ENCODE peak calls at places on chromosome 20, in eight cellular contexts. X is ELF-1, Z is posterior vena cava, L is retinal pigment epithelial cell, M is MCF 10A, B is EL, V is pancreas, P is NCI-H748 treated with DMSO at 0.1 percent for 48 hours. J is an unnamed sample.

GRCh38 chr20:31547017-31547675 is 32.9 kb downstream of the HM13 start:
- DNase-seq in X (peak; percentile 93), Z (peak; percentile 95), L (peak; percentile 58), M (peak; percentile 87), B (peak; percentile 88), V (peak; percentile 85), P (peak; percentile 78), J (peak; percentile 63)

GRCh38 chr20:52804455-52804966 is 167.6 kb upstream of the TSHZ2 start:
- DNase-seq in X (no peak), Z (no peak), L (no peak), M (no peak), B (no peak), V (no peak), P (no peak), J (no peak)

GRCh38 chr20:32325706-32326506 is 32.2 kb upstream of the ASXL1 start:
- DNase-seq in X (no peak), Z (no peak), L (no peak), M (peak; percentile 74), B (peak; percentile 82), V (no peak), P (peak; percentile 27), J (no peak)

GRCh38 chr20:45358282-45359068 is 4.5 kb upstream of the SYS1 start:
- DNase-seq in X (no peak), Z (peak; percentile 87), L (no peak), M (peak; percentile 92), B (peak; percentile 85), V (no peak), P (no peak), J (no peak)

GRCh38 chr20:45904583-45905504 is 7.1 kb downstream of the PLTP start:
- DNase-seq in X (no peak), Z (no peak), L (no peak), M (no peak), B (no peak), V (no peak), P (no peak), J (no peak)

GRCh38 chr20:7736336-7736735 is 203.9 kb downstream of the HAO1 start:
- DNase-seq in X (no peak), Z (no peak), L (no peak), M (peak; percentile 66), B (no peak), V (no peak), P (no peak), J (no peak)

GRCh38 chr20:63239431-63239830 is 3.7 kb downstream of the BIRC7 start:
- DNase-seq in X (no peak), Z (no peak), L (no peak), M (no peak), B (no peak), V (no peak), P (no peak), J (no peak)

GRCh38 chr20:62583424-62583920 is 58.8 kb upstream of the SLCO4A1 start:
- DNase-seq in X (peak; percentile 36), Z (no peak), L (no peak), M (no peak), B (peak; percentile 34), V (no peak), P (no peak), J (no peak)

GRCh38 chr20:24952376-24953203 is 3.5 kb downstream of the CST7 start:
- DNase-seq in X (no peak), Z (no peak), L (no peak), M (no peak), B (no peak), V (no peak), P (no peak), J (no peak)

GRCh38 chr20:48538058-48538825 is 289.6 kb downstream of the PREX1 start:
- DNase-seq in X (peak; percentile 86), Z (no peak), L (peak; percentile 97), M (peak; percentile 71), B (peak; percentile 86), V (no peak), P (no peak), J (peak; percentile 44)

GRCh38 chr20:62323146-62323979 is 20.6 kb downstream of the ADRM1 start:
- DNase-seq in X (no peak), Z (no peak), L (no peak), M (no peak), B (no peak), V (no peak), P (no peak), J (no peak)

GRCh38 chr20:57061058-57061900 is 205.2 kb downstream of the BMP7 start:
- DNase-seq in X (peak; percentile 82), Z (no peak), L (no peak), M (peak; percentile 34), B (peak; percentile 46), V (no peak), P (no peak), J (peak; percentile 57)

GRCh38 chr20:46681032-46681854 is 8.0 kb downstream of the TP53RK start:
- DNase-seq in X (peak; percentile 80), Z (no peak), L (no peak), M (peak; percentile 70), B (peak; percentile 41), V (peak; percentile 72), P (peak; percentile 43), J (peak; percentile 67)

GRCh38 chr20:62066339-62066982 is 780 bp upstream of the TAF4 start:
- DNase-seq in X (peak; percentile 91), Z (peak; percentile 80), L (no peak), M (peak; percentile 41), B (peak; percentile 30), V (peak; percentile 81), P (peak; percentile 12), J (peak; percentile 71)

GRCh38 chr20:45066372-45066771 is 34.6 kb downstream of the KCNS1 start:
- DNase-seq in X (no peak), Z (no peak), L (no peak), M (no peak), B (no peak), V (no peak), P (no peak), J (no peak)

GRCh38 chr20:62657956-62658355 is 15.7 kb downstream of the SLCO4A1 start:
- DNase-seq in X (no peak), Z (no peak), L (no peak), M (no peak), B (no peak), V (no peak), P (no peak), J (no peak)

GRCh38 chr20:41483553-41483930 is 116.9 kb upstream of the EMILIN3 start:
- DNase-seq in X (no peak), Z (no peak), L (no peak), M (no peak), B (peak; percentile 77), V (no peak), P (no peak), J (no peak)

GRCh38 chr20:46545077-46545826 is 5.2 kb downstream of the OCSTAMP start:
- DNase-seq in X (no peak), Z (no peak), L (no peak), M (peak; percentile 6), B (no peak), V (no peak), P (no peak), J (no peak)

GRCh38 chr20:36093025-36093803 is 61.3 kb upstream of the EPB41L1 start:
- DNase-seq in X (no peak), Z (peak; percentile 86), L (no peak), M (peak; percentile 15), B (peak; percentile 39), V (peak; percentile 74), P (no peak), J (no peak)

GRCh38 chr20:47810116-47810672 is 24.9 kb upstream of the SULF2 start:
- DNase-seq in X (no peak), Z (peak; percentile 53), L (no peak), M (peak; percentile 64), B (no peak), V (no peak), P (no peak), J (no peak)

GRCh38 chr20:35695978-35696377 is 3.2 kb downstream of the NFS1 start:
- DNase-seq in X (no peak), Z (no peak), L (no peak), M (no peak), B (no peak), V (no peak), P (no peak), J (no peak)

GRCh38 chr20:45308078-45308778 is at the start of gene MATN4:
- DNase-seq in X (no peak), Z (no peak), L (no peak), M (no peak), B (no peak), V (peak; percentile 87), P (no peak), J (no peak)

GRCh38 chr20:10367425-10367920 is 66.5 kb downstream of the MKKS start:
- DNase-seq in X (no peak), Z (no peak), L (no peak), M (no peak), B (no peak), V (no peak), P (no peak), J (no peak)

J was measured in neuronal stem cell.